ENCODE peak calls at places on chromosomes 16 and 17, in five cellular contexts. G is osteoblast, X is HCT116, S is IMR-90, Z is GM12878. B is an unnamed sample.

GRCh38 chr17:42698736-42699414 is 16.5 kb downstream of the CNTNAP1 start:
- DNase-seq in G (peak), X (no peak), S (peak), Z (no peak), B (no peak)

GRCh38 chr17:58533616-58534188 is 19.3 kb upstream of the MTMR4 start:
- DNase-seq in G (peak), X (no peak), S (no peak), Z (no peak), B (no peak)

GRCh38 chr16:72094266-72094610 is 591 bp downstream of the DHX38 start:
- DNase-seq in G (peak), X (no peak), S (no peak), Z (no peak), B (no peak)

GRCh38 chr17:14211778-14212177 is 24.9 kb downstream of the CDRT15 start:
- DNase-seq in G (peak), X (no peak), S (no peak), Z (no peak), B (no peak)

GRCh38 chr16:30602595-30603277 is 7.5 kb downstream of the ZNF689 start:
- DNase-seq in G (peak), X (no peak), S (peak), Z (no peak), B (peak)

GRCh38 chr17:64457156-64457555 is 8.2 kb downstream of the MILR1 start:
- DNase-seq in G (peak), X (no peak), S (peak), Z (no peak), B (no peak)

GRCh38 chr16:31078597-31079341 is 4.5 kb downstream of the ZNF646 start:
- DNase-seq in G (peak), X (no peak), S (no peak), Z (no peak), B (no peak)

GRCh38 chr17:19750835-19751234 is 2.7 kb upstream of the ALDH3A1 start:
- DNase-seq in G (peak), X (no peak), S (no peak), Z (no peak), B (peak)

GRCh38 chr17:41518789-41519449 is at the start of gene KRT15:
- DNase-seq in G (peak), X (no peak), S (peak), Z (no peak), B (no peak)

GRCh38 chr17:76386966-76387765 is 2.8 kb downstream of the SPHK1 start:
- DNase-seq in G (peak), X (no peak), S (no peak), Z (no peak), B (no peak)

DNA sequence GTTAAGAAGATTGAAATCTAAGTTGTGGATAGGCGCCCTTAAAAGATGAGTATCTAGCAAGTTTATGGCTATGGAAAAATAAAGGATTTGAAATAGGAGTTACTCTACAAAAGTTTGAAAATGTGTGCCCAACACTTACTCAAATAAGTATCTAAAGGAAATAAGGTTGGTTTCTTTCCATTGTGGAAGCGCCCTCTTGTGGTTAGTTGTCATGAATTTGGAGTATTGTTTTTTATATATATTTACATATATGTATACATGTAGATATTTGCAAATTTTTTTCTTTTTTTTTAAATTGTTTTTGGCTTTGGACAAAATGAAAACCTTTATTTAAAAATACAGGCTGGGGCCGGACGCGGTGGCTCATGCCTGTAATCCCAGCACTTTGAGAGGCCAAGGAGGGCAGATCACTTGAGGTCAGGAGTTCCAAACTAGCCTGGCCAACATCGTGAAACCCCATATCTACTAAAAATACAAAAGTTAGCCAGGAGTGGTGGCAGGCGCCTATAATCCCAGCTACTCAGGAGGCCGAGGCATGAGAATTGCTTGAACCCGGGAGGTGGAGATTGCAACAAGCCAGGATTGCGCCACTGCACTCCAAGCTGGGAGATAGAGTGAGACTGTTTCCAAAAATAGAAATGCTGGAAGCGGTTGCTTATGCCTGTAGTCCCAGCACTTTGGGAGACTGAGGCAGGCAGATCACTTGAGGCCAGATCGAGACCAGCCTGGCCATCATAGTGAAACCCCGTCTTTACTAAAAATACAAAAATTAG is 24.0 kb upstream of the VPS4A start:
- DNase-seq in G (peak), X (peak), S (peak), Z (peak), B (no peak)
- TF ChIP-seq CTCF in G (peak), X (peak), S (peak), Z (peak), B (peak)

GRCh38 chr17:3659541-3660111 is 8.8 kb downstream of the TAX1BP3 start:
- DNase-seq in G (peak), X (no peak), S (peak), Z (no peak), B (no peak)
- TF ChIP-seq CTCF in G (peak), X (peak), S (no peak), Z (no peak), B (peak)

DNA sequence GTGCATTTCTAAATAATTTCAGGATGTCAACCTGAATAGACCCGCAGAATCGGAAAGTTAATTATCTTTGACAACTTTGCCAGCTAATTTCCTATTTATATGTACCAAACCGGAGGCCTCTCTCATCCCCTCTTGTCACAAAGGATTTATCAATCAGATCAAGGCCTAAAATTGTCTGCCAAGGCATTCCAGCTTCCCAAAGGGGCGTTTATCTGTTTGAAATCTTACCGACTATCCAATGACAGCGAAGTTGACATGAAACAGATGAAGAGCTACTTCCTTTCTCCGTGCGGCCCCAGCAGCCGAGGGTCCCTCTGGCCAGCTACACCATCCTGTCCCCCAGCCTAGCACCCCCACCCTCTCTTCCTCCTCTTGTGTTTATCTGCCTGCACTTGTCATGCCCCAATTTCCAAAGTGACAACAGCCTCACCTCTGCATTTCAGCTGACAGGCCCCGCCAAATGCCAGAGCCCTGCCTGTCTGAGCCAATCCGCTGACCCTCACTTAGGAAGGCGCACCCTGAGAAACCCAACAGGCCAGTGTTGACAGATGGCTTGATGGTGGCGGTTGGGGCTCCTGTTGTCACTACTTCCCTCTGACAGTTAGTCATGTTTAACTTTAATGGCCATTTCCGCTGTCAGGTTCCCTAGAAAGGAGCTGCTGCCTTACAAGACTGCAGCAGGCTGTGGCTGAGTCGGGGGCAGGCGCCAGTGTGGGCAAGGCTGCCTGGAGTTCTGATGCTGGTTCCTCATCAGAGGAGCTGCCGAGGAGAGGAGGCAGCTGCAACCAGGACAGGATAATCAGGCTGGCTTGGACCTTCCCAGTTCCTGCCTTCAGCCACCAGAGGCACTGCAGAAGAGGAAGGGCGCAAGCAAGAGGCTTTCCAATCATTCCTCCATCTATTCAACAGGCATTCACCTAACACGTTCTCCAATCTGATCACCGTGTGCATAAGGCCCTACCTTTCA is 223.4 kb upstream of the DYNLRB2 start:
- DNase-seq in G (no peak), X (no peak), S (peak), Z (no peak), B (no peak)
- TF ChIP-seq CTCF in G (peak), X (no peak), S (peak), Z (no peak), B (peak)

GRCh38 chr17:77959216-77959925 is 868 bp downstream of the TNRC6C start:
- DNase-seq in G (peak), X (no peak), S (peak), Z (no peak), B (no peak)

GRCh38 chr17:77958716-77959215 is 263 bp downstream of the TNRC6C start:
- DNase-seq in G (no peak), X (no peak), S (no peak), Z (no peak), B (no peak)

GRCh38 chr17:77959926-77960521 is 1.5 kb downstream of the TNRC6C start:
- DNase-seq in G (peak), X (no peak), S (peak), Z (no peak), B (no peak)

GRCh38 chr17:77957215-77957868 is 1.2 kb upstream of the TNRC6C start:
- DNase-seq in G (no peak), X (no peak), S (peak), Z (peak), B (no peak)

GRCh38 chr17:77957869-77958715 is at the start of gene TNRC6C:
- DNase-seq in G (peak), X (peak), S (peak), Z (peak), B (peak)
- TF ChIP-seq CTCF in G (no peak), X (no peak), S (peak), Z (peak), B (peak)

DNA sequence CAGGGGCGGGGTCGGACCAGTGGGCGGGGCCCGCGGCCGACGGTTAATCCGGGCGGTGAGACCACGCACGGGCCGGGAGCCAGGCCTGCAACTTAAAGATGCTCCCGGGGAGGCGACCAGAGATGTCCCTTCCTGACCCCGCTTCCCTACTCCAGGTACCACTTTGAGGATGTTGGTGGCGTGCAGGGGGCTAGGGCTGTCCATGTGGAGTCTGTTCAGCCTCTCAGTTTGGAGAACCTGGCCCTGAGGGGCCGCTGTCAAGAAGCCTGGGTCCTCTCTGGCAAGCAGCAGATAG is 580 bp downstream of the RANGRF start:
- DNase-seq in G (no peak), X (peak), S (no peak), Z (no peak), B (no peak)
- TF ChIP-seq CTCF in G (no peak), X (no peak), S (no peak), Z (no peak), B (no peak)

GRCh38 chr17:44006581-44007345 is 2.3 kb downstream of the NAGS start:
- DNase-seq in G (peak), X (peak), S (peak), Z (peak), B (peak)
- TF ChIP-seq CTCF in G (peak), X (peak), S (peak), Z (peak), B (peak)

GRCh38 chr17:44899074-44899782 is at the start of gene EFTUD2:
- DNase-seq in G (peak), X (peak), S (peak), Z (peak), B (peak)

GRCh38 chr17:44903012-44903685 is 3.9 kb upstream of the EFTUD2 start:
- DNase-seq in G (peak), X (no peak), S (no peak), Z (no peak), B (no peak)

GRCh38 chr17:44900894-44901293 is 1.6 kb upstream of the EFTUD2 start:
- DNase-seq in G (peak), X (no peak), S (peak), Z (no peak), B (no peak)

GRCh38 chr17:44902135-44902760 is 3.0 kb upstream of the EFTUD2 start:
- DNase-seq in G (no peak), X (no peak), S (no peak), Z (no peak), B (no peak)

DNA sequence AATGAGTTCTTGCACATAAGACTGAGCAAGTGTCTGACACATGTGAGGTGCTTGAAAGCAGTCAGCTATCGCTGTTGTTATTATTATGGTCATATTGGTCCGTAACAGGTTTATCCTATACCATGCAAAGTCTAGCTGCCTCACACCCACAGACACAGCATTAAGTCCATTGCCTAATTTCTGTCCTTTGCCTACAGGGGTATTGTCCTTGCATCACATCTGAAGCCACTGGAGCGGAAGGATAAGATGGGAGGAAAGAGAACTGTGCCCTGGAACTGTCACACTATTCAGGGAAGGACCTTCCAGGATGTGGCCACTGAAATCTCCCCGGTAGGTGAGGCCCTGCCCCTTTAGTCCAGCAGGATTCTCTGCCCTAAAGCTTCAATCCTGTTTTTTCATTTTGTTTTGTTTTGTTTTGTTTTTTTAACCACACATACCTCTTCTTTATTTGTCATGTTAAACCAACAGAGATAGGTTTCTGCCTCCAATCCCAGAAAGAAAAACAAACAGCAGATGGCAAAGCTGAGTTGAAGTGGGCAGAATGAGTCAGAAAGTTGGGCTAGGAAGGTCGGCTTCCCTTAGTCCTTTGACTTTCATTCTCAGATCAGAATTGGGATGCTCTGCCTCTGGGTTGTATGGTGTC is 2.2 kb upstream of the EFTUD2 start:
- DNase-seq in G (peak), X (no peak), S (peak), Z (no peak), B (no peak)
- TF ChIP-seq CTCF in G (peak), X (no peak), S (peak), Z (no peak), B (peak)

DNA sequence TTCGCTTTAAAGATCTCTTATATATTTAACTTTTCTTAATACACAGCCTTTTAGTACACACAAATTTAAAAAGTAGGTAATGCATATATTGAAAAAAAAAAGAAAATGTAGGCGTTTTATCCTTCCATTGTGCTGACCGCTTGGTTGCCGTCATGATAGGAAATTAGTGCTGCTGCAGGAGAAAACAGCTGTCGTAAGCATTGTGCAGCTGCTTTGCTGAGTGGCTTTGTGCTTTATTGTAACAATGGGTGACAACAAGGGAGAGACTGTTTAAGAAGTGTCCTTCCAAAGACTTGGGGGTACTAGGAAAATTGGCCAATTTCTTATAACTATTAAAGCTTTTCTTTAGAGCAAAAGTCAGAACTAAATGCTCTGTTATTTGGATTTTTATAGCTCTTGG is 5.0 kb downstream of the HERPUD1 start:
- DNase-seq in G (no peak), X (no peak), S (no peak), Z (no peak), B (no peak)
- TF ChIP-seq CTCF in G (no peak), X (no peak), S (no peak), Z (no peak), B (no peak)

GRCh38 chr17:74410001-74410443 is 21.9 kb upstream of the GPRC5C start:
- DNase-seq in G (peak), X (no peak), S (no peak), Z (no peak), B (no peak)

GRCh38 chr17:74404802-74405201 is 27.1 kb upstream of the GPRC5C start:
- DNase-seq in G (no peak), X (no peak), S (no peak), Z (no peak), B (no peak)

GRCh38 chr17:74408830-74409229 is 23.1 kb upstream of the GPRC5C start:
- DNase-seq in G (no peak), X (no peak), S (no peak), Z (no peak), B (no peak)

GRCh38 chr17:74407384-74407783 is 24.5 kb upstream of the GPRC5C start:
- DNase-seq in G (peak), X (no peak), S (no peak), Z (no peak), B (no peak)

DNA sequence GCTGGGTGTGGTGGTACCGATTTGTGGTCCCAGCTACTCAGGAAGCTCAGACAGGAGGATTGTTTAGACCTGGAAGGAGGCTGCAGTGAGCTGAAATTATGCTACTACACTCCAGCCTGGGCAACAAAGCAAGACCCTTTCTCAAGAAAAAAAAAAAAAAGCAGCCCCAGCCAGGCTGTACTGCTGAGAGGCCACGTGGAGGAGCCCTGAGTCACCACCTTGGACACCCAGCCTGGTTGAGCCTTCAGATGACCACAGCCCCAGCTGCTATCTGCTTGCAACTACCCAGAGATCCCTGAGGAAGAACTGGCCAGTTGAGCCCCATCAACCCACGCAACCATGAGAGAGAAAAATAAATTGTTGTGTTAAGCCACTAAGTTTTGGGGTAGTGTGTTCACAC is 23.6 kb upstream of the GPRC5C start:
- DNase-seq in G (peak), X (no peak), S (no peak), Z (no peak), B (no peak)
- TF ChIP-seq CTCF in G (no peak), X (peak), S (no peak), Z (peak), B (peak)

GRCh38 chr16:66547101-66547989 is 2.6 kb downstream of the TK2 start:
- DNase-seq in G (no peak), X (no peak), S (no peak), Z (no peak), B (no peak)

GRCh38 chr16:66548868-66549267 is 1.1 kb downstream of the TK2 start:
- DNase-seq in G (no peak), X (no peak), S (no peak), Z (no peak), B (no peak)

GRCh38 chr16:66548068-66548467 is 1.9 kb downstream of the TK2 start:
- DNase-seq in G (no peak), X (no peak), S (no peak), Z (no peak), B (no peak)

GRCh38 chr16:66551362-66551761 is 1.0 kb upstream of the CKLF start:
- DNase-seq in G (no peak), X (peak), S (peak), Z (peak), B (no peak)

DNA sequence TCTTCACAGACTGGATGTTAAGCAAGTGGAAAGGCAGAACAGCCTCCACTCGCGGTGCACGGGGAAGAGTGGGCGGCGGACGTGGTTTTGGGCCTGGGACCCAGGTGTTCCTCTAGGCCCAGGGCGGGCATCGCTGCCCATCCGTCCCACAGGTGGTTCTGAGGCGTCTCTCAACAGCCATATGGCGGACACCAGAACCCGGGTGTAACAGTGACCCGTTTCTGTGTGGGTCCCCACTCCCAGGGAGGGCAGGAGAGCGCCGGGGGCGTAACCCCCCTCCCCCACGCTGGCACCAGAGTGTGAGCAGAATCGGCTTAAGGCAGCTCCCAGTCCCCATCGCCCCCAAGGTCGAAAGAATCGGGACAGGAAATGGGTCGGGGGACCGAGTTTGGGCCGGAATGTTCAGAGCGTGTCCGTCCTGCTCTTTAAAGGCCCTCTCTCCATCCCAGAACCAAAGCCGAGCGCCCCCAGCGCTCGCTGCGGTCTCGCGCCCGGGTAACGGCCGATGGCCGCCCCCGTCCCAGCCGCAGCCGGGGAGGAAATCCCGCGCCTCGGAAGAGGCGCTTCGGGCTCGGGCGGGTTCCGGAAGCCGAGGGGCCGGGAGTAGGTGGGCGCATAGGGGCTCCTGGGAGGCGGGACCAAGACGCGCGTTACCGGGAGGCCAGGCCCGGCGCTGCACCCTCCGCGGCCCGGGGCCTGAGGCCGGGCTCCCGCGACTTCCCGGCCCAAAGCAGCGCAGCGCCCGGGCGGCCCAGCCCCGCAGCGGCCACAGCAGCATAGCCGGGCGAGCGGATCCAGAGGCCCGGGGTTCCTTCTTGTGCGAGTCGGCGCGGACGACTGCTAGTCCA is at the start of gene TK2:
- DNase-seq in G (peak), X (no peak), S (peak), Z (no peak), B (no peak)
- TF ChIP-seq CTCF in G (no peak), X (peak), S (peak), Z (peak), B (peak)